ENCODE peak calls at places on chromosomes 11 and 22, in four cellular contexts. T is cardiac muscle cell, F is OCI-LY7, Y is K562. S is an unnamed sample.

GRCh38 chr11:47234669-47235075 is 13.9 kb downstream of the ACP2 start:
- DNase-seq in T (peak), Y (no peak), F (no peak), S (no peak)

GRCh38 chr11:16402654-16403447 is 46.5 kb upstream of the SOX6 start:
- DNase-seq in F (no peak), T (no peak), Y (no peak), S (no peak)

GRCh38 chr11:57315491-57315890 is 9.3 kb downstream of the TNKS1BP1 start:
- DNase-seq in Y (peak), F (no peak), T (peak), S (no peak)

GRCh38 chr11:6233984-6234313 is 487 bp downstream of the FHIP1B start:
- DNase-seq in T (no peak), F (no peak), Y (peak), S (no peak)

GRCh38 chr22:40377931-40378330 is 7.5 kb downstream of the SGSM3 start:
- DNase-seq in F (no peak), Y (no peak), T (no peak), S (no peak)

GRCh38 chr11:27497911-27498310 is 8.7 kb downstream of the LIN7C start:
- DNase-seq in F (no peak), Y (no peak), T (no peak), S (no peak)

GRCh38 chr11:1691878-1692707 is 4.9 kb upstream of the KRTAP5-6 start:
- DNase-seq in Y (no peak), F (no peak), T (no peak), S (no peak)

GRCh38 chr11:29482510-29482909 is 534.3 kb downstream of the KCNA4 start:
- DNase-seq in T (no peak), Y (no peak), F (no peak), S (no peak)

GRCh38 chr11:48019230-48019584 is 38.8 kb downstream of the PTPRJ start:
- DNase-seq in F (peak), Y (no peak), T (peak), S (no peak)

GRCh38 chr11:34616830-34617504 is 3.9 kb upstream of the EHF start:
- DNase-seq in Y (peak), T (peak), F (no peak), S (no peak)

GRCh38 chr11:43751726-43752125 is 71.2 kb downstream of the HSD17B12 start:
- DNase-seq in F (no peak), T (no peak), Y (no peak), S (no peak)

GRCh38 chr11:8793114-8793777 is 110.7 kb downstream of the RPL27A start:
- DNase-seq in T (peak), Y (no peak), F (no peak), S (no peak)

GRCh38 chr11:46296520-46297448 is 19.3 kb downstream of the CREB3L1 start:
- DNase-seq in Y (peak), F (no peak), T (peak), S (peak)

GRCh38 chr11:132451942-132452601 is 1080.2 kb downstream of the OPCML start:
- DNase-seq in F (no peak), T (no peak), Y (no peak), S (no peak)

GRCh38 chr11:88341852-88342251 is 4.3 kb upstream of the CTSC start:
- DNase-seq in Y (peak), F (peak), T (no peak), S (no peak)

GRCh38 chr11:122367809-122368231 is 251.8 kb upstream of the BLID start:
- DNase-seq in T (peak), Y (no peak), F (no peak), S (peak)

GRCh38 chr11:92552942-92553341 is 328.3 kb downstream of the FAT3 start:
- DNase-seq in T (peak), Y (no peak), F (no peak), S (no peak)

GRCh38 chr22:50027639-50028537 is 15.3 kb upstream of the IL17REL start:
- DNase-seq in Y (no peak), F (peak), T (no peak), S (no peak)

GRCh38 chr22:44345872-44346271 is 33.1 kb upstream of the SHISAL1 start:
- DNase-seq in Y (no peak), T (no peak), F (no peak), S (no peak)

GRCh38 chr11:76048763-76049162 is 157.5 kb downstream of the WNT11 start:
- DNase-seq in T (no peak), Y (peak), F (peak), S (no peak)

GRCh38 chr22:37119872-37120271 is 10.4 kb upstream of the TMPRSS6 start:
- DNase-seq in T (no peak), Y (no peak), F (no peak), S (no peak)

GRCh38 chr11:45590743-45591142 is 74.7 kb downstream of the CHST1 start:
- DNase-seq in Y (no peak), F (no peak), T (peak), S (no peak)

GRCh38 chr11:62445314-62445740 is 26.5 kb downstream of the SCGB1A1 start:
- DNase-seq in T (peak), F (no peak), Y (no peak), S (no peak)

GRCh38 chr11:106369224-106369623 is 291.8 kb downstream of the AASDHPPT start:
- DNase-seq in F (no peak), Y (no peak), T (peak), S (no peak)

GRCh38 chr11:126969865-126970479 is 30.6 kb downstream of the KIRREL3 start:
- DNase-seq in T (peak), F (no peak), Y (peak), S (no peak)
- TF ChIP-seq CTCF in T (peak), F (peak), Y (peak), S (peak)

GRCh38 chr11:124467376-124468061 is 22.0 kb upstream of the OR8B8 start:
- DNase-seq in T (peak), Y (no peak), F (no peak), S (no peak)

GRCh38 chr11:124460459-124460858 is 15.0 kb upstream of the OR8B8 start:
- DNase-seq in F (no peak), T (no peak), Y (no peak), S (no peak)

GRCh38 chr11:124465368-124465767 is 19.9 kb upstream of the OR8B8 start:
- DNase-seq in Y (no peak), F (no peak), T (no peak), S (no peak)

DNA sequence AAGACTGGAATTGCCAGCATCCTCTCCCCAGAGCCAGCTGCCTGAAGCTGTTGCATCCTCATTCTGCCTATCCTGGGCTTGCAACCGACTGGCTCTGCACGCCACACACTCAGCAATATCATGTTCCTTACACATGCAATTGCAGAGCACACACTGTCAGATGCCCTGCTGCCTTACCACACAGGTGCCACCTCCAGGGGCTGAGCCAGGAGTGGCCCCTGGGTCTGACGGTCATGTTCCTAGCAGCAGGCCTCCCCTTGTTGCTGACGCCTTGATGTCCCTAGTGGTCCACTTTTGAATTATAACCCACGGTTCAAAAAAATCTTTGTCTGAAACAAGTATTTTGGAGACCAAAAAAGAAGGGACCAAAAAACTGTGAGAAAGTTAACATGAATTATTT is 18.5 kb upstream of the OR8B8 start:
- DNase-seq in Y (no peak), T (no peak), F (no peak), S (no peak)
- TF ChIP-seq CTCF in Y (no peak), T (no peak), F (no peak), S (no peak)

GRCh38 chr11:134144744-134145143 is 75.9 kb downstream of the JAM3 start:
- DNase-seq in Y (no peak), F (no peak), T (peak), S (no peak)

GRCh38 chr11:134140961-134141490 is 72.2 kb downstream of the JAM3 start:
- DNase-seq in T (no peak), Y (no peak), F (no peak), S (no peak)

GRCh38 chr11:134142536-134142935 is 73.7 kb downstream of the JAM3 start:
- DNase-seq in F (no peak), T (peak), Y (no peak), S (no peak)

GRCh38 chr11:134139303-134139872 is 70.5 kb downstream of the JAM3 start:
- DNase-seq in F (no peak), Y (no peak), T (no peak), S (no peak)

GRCh38 chr11:134139873-134140331 is 71.0 kb downstream of the JAM3 start:
- DNase-seq in F (peak), Y (peak), T (peak), S (peak)
- TF ChIP-seq CTCF in F (peak), Y (peak), T (peak), S (peak)

DNA sequence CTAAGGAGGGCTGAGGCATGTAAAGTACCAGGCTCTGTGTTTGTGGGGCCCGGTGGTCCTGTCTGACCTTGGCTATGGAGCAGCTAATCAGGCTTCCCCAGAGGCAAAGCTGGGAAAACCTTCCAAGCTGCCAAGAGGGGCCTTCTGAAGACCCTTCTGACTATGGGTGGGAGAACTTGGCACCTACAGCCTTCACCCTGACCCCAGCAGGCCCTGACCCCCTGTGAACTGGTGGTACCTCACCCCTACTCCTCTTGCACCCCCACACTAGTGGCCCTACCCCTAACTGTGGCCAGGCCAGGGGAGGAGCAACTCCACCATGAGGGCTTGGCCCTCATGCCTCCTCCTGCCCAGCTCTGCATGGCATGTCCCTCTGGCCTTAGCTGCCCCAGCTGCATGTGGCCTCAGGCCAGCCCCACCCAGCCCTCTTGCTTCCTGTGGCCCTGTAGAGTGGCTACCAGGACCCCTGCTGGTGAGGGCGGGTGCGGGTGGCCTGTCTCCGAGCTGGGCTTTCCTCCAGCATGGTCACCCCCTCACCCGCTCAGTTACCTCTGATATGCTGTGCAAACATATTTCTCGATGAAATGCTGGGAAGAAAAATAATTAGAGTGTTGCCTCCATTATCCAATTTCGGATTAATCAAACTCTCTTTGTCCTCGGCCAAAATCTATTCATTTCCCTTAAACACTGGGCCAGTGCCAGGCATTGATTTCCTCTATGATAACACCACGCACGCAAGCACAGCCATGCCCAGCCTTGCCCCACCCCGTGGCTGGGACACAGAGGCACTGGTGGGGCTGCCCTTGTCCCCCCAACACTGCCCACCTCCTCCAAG is 7.5 kb downstream of the GNAZ start:
- DNase-seq in T (no peak), F (no peak), Y (no peak), S (no peak)
- TF ChIP-seq CTCF in T (no peak), F (peak), Y (no peak), S (no peak)

GRCh38 chr22:38936562-38936961 is 20.8 kb upstream of the APOBEC3A start:
- DNase-seq in T (no peak), F (no peak), Y (no peak), S (no peak)

GRCh38 chr22:38935616-38936015 is 21.8 kb upstream of the APOBEC3A start:
- DNase-seq in T (no peak), F (no peak), Y (no peak), S (no peak)

GRCh38 chr22:38937541-38937940 is 19.9 kb upstream of the APOBEC3A start:
- DNase-seq in Y (no peak), F (no peak), T (no peak), S (no peak)

GRCh38 chr22:38938221-38938620 is 19.2 kb upstream of the APOBEC3A start:
- DNase-seq in T (no peak), Y (no peak), F (no peak), S (no peak)

GRCh38 chr22:38937036-38937435 is 20.4 kb upstream of the APOBEC3A start:
- DNase-seq in T (no peak), Y (no peak), F (no peak), S (no peak)
- TF ChIP-seq CTCF in T (no peak), Y (no peak), F (no peak), S (no peak)

DNA sequence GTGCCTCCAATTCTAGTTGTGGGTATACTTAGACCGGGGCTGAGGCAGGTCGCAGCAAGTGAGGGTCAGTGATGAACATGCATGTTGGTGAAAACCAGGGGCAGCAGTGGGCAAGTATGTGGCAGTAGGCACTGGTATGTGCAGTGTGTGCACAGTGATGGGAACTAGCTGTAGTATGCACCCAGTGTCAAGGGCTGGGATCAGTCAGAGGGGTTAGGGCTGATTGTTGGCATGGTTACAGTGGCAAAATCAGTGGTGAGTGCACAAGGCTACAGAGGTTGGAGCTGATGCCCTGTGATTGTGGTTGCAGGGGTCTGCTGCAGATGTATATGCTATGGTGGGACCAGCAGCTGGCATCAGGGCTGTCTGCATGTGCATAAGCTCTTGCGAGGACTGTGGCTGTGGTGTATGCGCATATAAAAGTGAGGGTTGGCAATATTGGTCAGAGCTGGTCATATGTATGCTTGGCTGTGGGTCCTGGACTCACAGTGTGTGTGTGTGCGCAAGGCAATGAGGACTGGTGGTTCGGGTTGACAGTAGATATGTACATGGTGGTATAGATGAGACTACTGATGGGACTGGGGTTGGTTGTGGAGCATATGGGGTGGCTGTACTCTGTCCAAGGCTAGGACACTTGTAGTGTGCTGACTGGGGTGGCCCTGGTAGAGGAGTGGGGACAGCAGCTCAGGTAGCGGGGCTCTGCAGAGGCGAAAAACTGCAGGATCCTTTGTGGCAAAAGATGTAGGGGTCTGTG is 33.7 kb upstream of the CHORDC1 start:
- DNase-seq in Y (no peak), T (no peak), F (no peak), S (no peak)
- TF ChIP-seq CTCF in Y (no peak), T (no peak), F (no peak), S (no peak)

S was measured in AG09319.